ENCODE peak calls at places on chromosomes 16 and 17, in four cellular contexts. W is IMR-90, U is GM12878, A is K562. L is an unnamed sample.

GRCh38 chr16:53043986-53044571 is 8.6 kb downstream of the CHD9NB start:
- DNase-seq in W (no peak), U (no peak), A (no peak), L (no peak)

GRCh38 chr16:86383488-86384262 is 126.7 kb upstream of the FOXF1 start:
- DNase-seq in W (peak), U (no peak), A (peak), L (no peak)

GRCh38 chr17:76102944-76103273 is 678 bp downstream of the EXOC7 start:
- DNase-seq in W (no peak), U (no peak), A (no peak), L (no peak)

GRCh38 chr17:83050651-83051422 is 28.6 kb upstream of the METRNL start:
- DNase-seq in W (no peak), U (no peak), A (no peak), L (no peak)

GRCh38 chr17:14316131-14316854 is 15.4 kb downstream of the HS3ST3B1 start:
- DNase-seq in W (peak), U (no peak), A (no peak), L (no peak)

GRCh38 chr17:31533546-31534155 is 142.2 kb downstream of the RAB11FIP4 start:
- DNase-seq in W (peak), U (no peak), A (peak), L (peak)

GRCh38 chr16:75011634-75012307 is 12.9 kb downstream of the ZNRF1 start:
- DNase-seq in W (peak), U (peak), A (no peak), L (peak)

GRCh38 chr16:79997257-79997656 is 396.7 kb upstream of the MAF start:
- DNase-seq in W (peak), U (no peak), A (peak), L (peak)

GRCh38 chr17:75087182-75087557 is 584 bp upstream of the SLC16A5 start:
- DNase-seq in W (no peak), U (no peak), A (no peak), L (no peak)

GRCh38 chr17:29574732-29575510 is 6.4 kb downstream of the TP53I13 start:
- DNase-seq in W (no peak), U (no peak), A (no peak), L (no peak)

GRCh38 chr16:48511071-48511540 is 98.9 kb downstream of the N4BP1 start:
- DNase-seq in W (peak), U (no peak), A (no peak), L (no peak)

GRCh38 chr17:46000757-46001156 is 1.7 kb downstream of the STH start:
- DNase-seq in W (no peak), U (no peak), A (no peak), L (no peak)

GRCh38 chr16:70410736-70411135 is 28.2 kb downstream of the ST3GAL2 start:
- DNase-seq in W (no peak), U (no peak), A (no peak), L (no peak)

GRCh38 chr16:88941933-88942909 is 34.8 kb downstream of the CBFA2T3 start:
- DNase-seq in W (no peak), U (no peak), A (no peak), L (no peak)

GRCh38 chr17:31313982-31314787 is at the start of gene EVI2B:
- DNase-seq in W (peak), U (peak), A (no peak), L (peak)

GRCh38 chr16:4852221-4852872 is 5.1 kb downstream of the UBN1 start:
- DNase-seq in W (peak), U (no peak), A (peak), L (peak)

GRCh38 chr16:69494993-69495392 is 70.6 kb downstream of the CYB5B start:
- DNase-seq in W (no peak), U (no peak), A (peak), L (peak)

GRCh38 chr17:62688398-62689140 is 61.1 kb downstream of the MRC2 start:
- DNase-seq in W (no peak), U (no peak), A (no peak), L (no peak)

GRCh38 chr17:303161-303560 is 49.4 kb downstream of the RPH3AL start:
- DNase-seq in W (no peak), U (no peak), A (no peak), L (no peak)

GRCh38 chr17:74550602-74551001 is 4.7 kb upstream of the CD300C start:
- DNase-seq in W (no peak), U (no peak), A (no peak), L (no peak)

GRCh38 chr16:88700636-88701482 is 5.3 kb downstream of the RNF166 start:
- DNase-seq in W (peak), U (peak), A (peak), L (peak)

GRCh38 chr16:9047689-9048301 is 43.6 kb upstream of the HAPSTR1 start:
- DNase-seq in W (peak), U (peak), A (peak), L (peak)

GRCh38 chr17:20234266-20234665 is 225.1 kb downstream of the SPECC1 start:
- DNase-seq in W (no peak), U (no peak), A (no peak), L (no peak)

GRCh38 chr17:72715906-72716572 is 376.4 kb downstream of the SLC39A11 start:
- DNase-seq in W (peak), U (no peak), A (no peak), L (no peak)

GRCh38 chr17:46190763-46191162 is 2.5 kb downstream of the KANSL1 start:
- DNase-seq in W (peak), U (no peak), A (no peak), L (no peak)

GRCh38 chr16:49756971-49757743 is 98.8 kb downstream of the ZNF423 start:
- DNase-seq in W (no peak), U (no peak), A (no peak), L (peak)

GRCh38 chr16:87363771-87364476 is 19.7 kb downstream of the FBXO31 start:
- DNase-seq in W (peak), U (no peak), A (no peak), L (peak)

GRCh38 chr17:34099859-34100258 is 155.2 kb upstream of the CCL2 start:
- DNase-seq in W (no peak), U (no peak), A (no peak), L (no peak)

GRCh38 chr17:59421722-59422121 is 90.3 kb downstream of the YPEL2 start:
- DNase-seq in W (no peak), U (no peak), A (no peak), L (no peak)

GRCh38 chr17:82424001-82424862 is 5.8 kb upstream of the OGFOD3 start:
- DNase-seq in W (peak), U (no peak), A (peak), L (no peak)

GRCh38 chr17:29595943-29596774 is 3.2 kb downstream of the ANKRD13B start:
- DNase-seq in W (no peak), U (no peak), A (no peak), L (no peak)

GRCh38 chr17:49959183-49959935 is 9.6 kb upstream of the DLX4 start:
- DNase-seq in W (peak), U (no peak), A (peak), L (no peak)

GRCh38 chr17:66945451-66945850 is 19.1 kb upstream of the CACNG4 start:
- DNase-seq in W (no peak), U (no peak), A (no peak), L (no peak)

GRCh38 chr17:34499576-34499975 is 79.8 kb upstream of the TMEM132E start:
- DNase-seq in W (peak), U (no peak), A (peak), L (peak)

GRCh38 chr16:87344931-87345631 is 27.9 kb upstream of the C16orf95 start:
- DNase-seq in W (no peak), U (no peak), A (no peak), L (no peak)

GRCh38 chr16:57735755-57736418 is at the start of gene KATNB1:
- DNase-seq in W (no peak), U (no peak), A (peak), L (no peak)

DNA sequence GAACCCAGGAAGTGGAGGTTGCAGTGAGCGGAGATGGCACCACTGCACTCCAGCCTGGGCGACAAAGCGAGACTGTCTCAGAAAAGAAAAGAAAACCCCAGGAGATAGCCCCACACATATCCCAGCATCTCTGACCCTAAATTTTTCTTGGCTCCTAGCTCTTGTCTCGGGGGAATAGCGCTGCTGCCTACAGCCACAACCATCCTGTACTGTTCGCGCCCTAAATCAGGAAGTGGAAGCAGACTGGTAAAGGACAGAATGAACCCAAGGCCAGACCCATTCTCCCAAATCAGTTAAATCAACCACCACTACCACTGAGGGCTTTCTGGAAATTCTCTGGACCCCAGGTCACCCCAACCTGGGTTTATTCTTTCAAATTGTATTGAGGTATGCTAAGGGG is 1.7 kb downstream of the CTDNEP1 start:
- DNase-seq in W (no peak), U (no peak), A (no peak), L (no peak)
- H3K4me3 ChIP-seq in W (peak), U (peak), A (peak), L (no peak)

GRCh38 chr16:3530371-3530914 is 29.6 kb downstream of the CLUAP1 start:
- DNase-seq in W (no peak), U (no peak), A (no peak), L (no peak)

GRCh38 chr16:3528406-3528805 is 27.6 kb downstream of the CLUAP1 start:
- DNase-seq in W (no peak), U (no peak), A (no peak), L (no peak)

GRCh38 chr16:3525951-3526350 is 25.1 kb downstream of the CLUAP1 start:
- DNase-seq in W (no peak), U (no peak), A (no peak), L (no peak)

GRCh38 chr16:3532741-3533140 is 31.9 kb downstream of the CLUAP1 start:
- DNase-seq in W (no peak), U (no peak), A (no peak), L (no peak)

DNA sequence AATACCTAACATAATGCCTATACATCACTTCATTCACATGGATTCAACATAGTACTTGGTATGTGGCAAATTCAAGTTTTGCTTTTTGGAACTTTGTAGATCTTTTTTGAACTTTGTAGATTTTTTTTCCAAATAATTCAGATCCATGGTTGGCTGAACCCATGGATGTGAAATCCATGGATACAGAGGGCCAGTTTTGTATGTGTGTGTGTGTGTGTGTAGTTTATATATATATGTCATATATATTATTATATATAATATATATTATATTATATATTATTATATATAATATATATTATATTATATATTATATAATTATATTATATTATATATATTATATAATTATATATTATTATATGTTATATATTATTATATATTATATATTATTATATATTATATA is 28.4 kb downstream of the CLUAP1 start:
- DNase-seq in W (no peak), U (no peak), A (no peak), L (no peak)
- TF ChIP-seq CTCF in W (no peak), U (no peak), A (no peak), L (no peak)

GRCh38 chr16:27367463-27368357 is 34.3 kb upstream of the IL21R start:
- DNase-seq in W (peak), U (peak), A (peak), L (peak)
- TF ChIP-seq FOS in W (no peak), U (no peak), A (no peak), L (peak)

DNA sequence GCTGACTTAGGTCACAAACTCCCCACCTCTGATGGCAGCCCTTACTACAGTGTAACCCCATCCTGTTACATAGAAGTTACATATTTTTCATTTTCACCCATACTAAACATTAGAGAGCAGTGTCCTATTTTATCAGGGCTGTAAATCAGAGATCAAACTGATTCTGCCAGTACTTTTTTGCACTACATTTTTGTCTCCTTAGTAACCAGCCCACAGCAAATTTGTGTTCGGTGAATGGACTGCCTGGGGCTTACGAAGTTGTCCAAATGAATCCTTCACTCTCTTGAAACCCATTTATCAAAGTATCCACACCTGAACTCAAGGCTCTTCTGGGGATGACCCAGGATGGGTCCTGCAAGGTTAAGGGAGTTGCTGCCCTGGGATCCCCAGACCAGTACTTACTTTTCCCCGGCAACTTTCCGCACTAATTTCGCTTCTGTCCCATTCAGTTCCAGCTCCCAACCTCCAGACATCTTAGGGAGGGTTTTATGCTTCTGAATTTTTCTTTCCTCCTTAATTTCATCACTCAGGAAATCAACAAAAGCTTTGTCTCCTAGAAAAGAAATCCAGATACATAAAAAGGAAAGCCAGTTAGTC is 1.1 kb downstream of the C1QBP start:
- DNase-seq in W (peak), U (no peak), A (no peak), L (no peak)
- H3K4me3 ChIP-seq in W (peak), U (peak), A (peak), L (peak)

GRCh38 chr17:44359001-44359400 is 4.7 kb downstream of the FAM171A2 start:
- DNase-seq in W (no peak), U (no peak), A (no peak), L (no peak)

GRCh38 chr17:44361292-44362055 is 2.2 kb downstream of the FAM171A2 start:
- DNase-seq in W (no peak), U (no peak), A (no peak), L (no peak)

GRCh38 chr17:44360826-44361225 is 2.8 kb downstream of the FAM171A2 start:
- DNase-seq in W (peak), U (no peak), A (peak), L (no peak)

GRCh38 chr17:44359458-44360143 is 4.1 kb downstream of the FAM171A2 start:
- DNase-seq in W (no peak), U (no peak), A (no peak), L (no peak)

GRCh38 chr17:44360144-44360533 is 3.5 kb downstream of the FAM171A2 start:
- DNase-seq in W (no peak), U (no peak), A (no peak), L (no peak)
- TF ChIP-seq CTCF in W (no peak), U (no peak), A (no peak), L (no peak)

DNA sequence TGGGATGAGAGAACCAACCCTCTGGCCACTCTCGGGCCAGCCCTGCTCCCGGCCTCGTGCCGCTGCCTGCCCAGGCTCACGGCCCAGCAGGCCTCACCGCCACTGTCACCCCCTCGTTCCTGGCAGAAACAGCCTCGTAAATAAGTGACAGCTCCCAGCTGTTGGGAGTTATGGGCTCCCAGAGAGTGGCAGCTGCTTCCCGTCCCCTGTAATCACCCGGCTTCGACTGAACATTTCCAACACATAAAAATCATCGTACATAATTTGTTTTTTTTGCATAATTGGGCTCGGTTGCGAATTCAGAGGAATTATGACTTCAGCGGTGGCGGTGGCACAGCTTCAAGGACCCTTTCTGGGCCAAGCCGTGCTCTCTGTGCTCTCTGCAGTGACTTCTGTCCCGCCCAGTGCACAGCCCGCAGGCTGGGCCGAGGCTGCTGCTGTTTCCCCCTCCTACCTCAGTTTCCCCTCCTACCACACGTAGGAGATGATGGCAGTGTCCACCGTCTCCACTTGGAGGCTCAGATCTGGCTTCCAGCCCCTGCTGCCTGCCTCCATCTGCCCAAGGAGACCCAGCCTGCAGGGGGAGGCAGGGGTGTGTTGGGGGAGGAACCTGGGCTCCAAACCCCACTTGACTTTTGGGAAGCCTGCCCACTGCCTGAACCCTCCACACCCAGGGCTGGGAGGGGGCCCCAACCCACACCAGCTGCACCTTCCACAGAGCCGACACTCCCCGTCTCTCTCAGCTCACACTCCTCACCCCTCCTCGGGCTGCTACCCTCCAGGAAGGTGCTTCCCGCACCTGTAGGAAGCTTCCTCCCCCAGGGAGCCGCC is 84.9 kb downstream of the RTN4RL1 start:
- DNase-seq in W (no peak), U (no peak), A (no peak), L (no peak)
- TF ChIP-seq FOS in W (no peak), U (no peak), A (no peak), L (no peak)

GRCh38 chr17:78879679-78880186 is 23.3 kb downstream of the CEP295NL start:
- DNase-seq in W (peak), U (no peak), A (peak), L (peak)
- H3K4me3 ChIP-seq in W (no peak), U (no peak), A (no peak), L (no peak)

GRCh38 chr17:64535357-64535756 is 28.6 kb downstream of the CEP95 start:
- DNase-seq in W (no peak), U (no peak), A (no peak), L (peak)

GRCh38 chr17:64532409-64532808 is 25.6 kb downstream of the CEP95 start:
- DNase-seq in W (no peak), U (no peak), A (no peak), L (no peak)

GRCh38 chr17:64531955-64532371 is 25.2 kb downstream of the CEP95 start:
- DNase-seq in W (peak), U (no peak), A (no peak), L (no peak)

GRCh38 chr17:64533784-64534183 is 27.0 kb downstream of the CEP95 start:
- DNase-seq in W (no peak), U (no peak), A (no peak), L (peak)

GRCh38 chr17:64534187-64534586 is 27.4 kb downstream of the CEP95 start:
- DNase-seq in W (no peak), U (no peak), A (peak), L (peak)
- TF ChIP-seq CTCF in W (peak), U (peak), A (peak), L (peak)

L was measured in endothelial cell of umbilical vein.